ENCODE peak calls at places on chromosome 14, in four cellular contexts. One of them, this sample, is unnamed.

GRCh38 chr14:104377256-104377655 is 202.3 kb upstream of the C14orf180 start:
- DNase-seq in stimulated activated CD8-positive, alpha-beta memory T cell treated with anti-CD3 and anti-CD28 coated beads, Interleukin-2, amount 100 ng/mL, for 48 hours: no peak
- DNase-seq in COR-L47: no peak
- DNase-seq in NCI-H510A treated with DMSO at 0.1 percent for 48 hours: no peak
- DNase-seq in this sample: no peak

GRCh38 chr14:32370720-32371119 is 41.6 kb downstream of the AKAP6 start:
- DNase-seq in COR-L47: no peak
- DNase-seq in stimulated activated CD8-positive, alpha-beta memory T cell treated with anti-CD3 and anti-CD28 coated beads, Interleukin-2, amount 100 ng/mL, for 48 hours: no peak
- DNase-seq in NCI-H510A treated with DMSO at 0.1 percent for 48 hours: no peak
- DNase-seq in this sample: no peak

GRCh38 chr14:61521773-61522172 is 173.5 kb upstream of the HIF1A start:
- DNase-seq in COR-L47: no peak
- DNase-seq in NCI-H510A treated with DMSO at 0.1 percent for 48 hours: no peak
- DNase-seq in stimulated activated CD8-positive, alpha-beta memory T cell treated with anti-CD3 and anti-CD28 coated beads, Interleukin-2, amount 100 ng/mL, for 48 hours: no peak
- DNase-seq in this sample: no peak

GRCh38 chr14:23057757-23058653 is 685 bp upstream of the CDH24 start:
- DNase-seq in NCI-H510A treated with DMSO at 0.1 percent for 48 hours: no peak
- DNase-seq in COR-L47: no peak
- DNase-seq in stimulated activated CD8-positive, alpha-beta memory T cell treated with anti-CD3 and anti-CD28 coated beads, Interleukin-2, amount 100 ng/mL, for 48 hours: peak; percentile 81
- DNase-seq in this sample: peak; percentile 90

GRCh38 chr14:58092231-58092630 is 59.8 kb downstream of the ARMH4 start:
- DNase-seq in NCI-H510A treated with DMSO at 0.1 percent for 48 hours: no peak
- DNase-seq in stimulated activated CD8-positive, alpha-beta memory T cell treated with anti-CD3 and anti-CD28 coated beads, Interleukin-2, amount 100 ng/mL, for 48 hours: no peak
- DNase-seq in COR-L47: no peak
- DNase-seq in this sample: no peak

GRCh38 chr14:24699052-24699451 is 65.1 kb upstream of the GZMB start:
- DNase-seq in stimulated activated CD8-positive, alpha-beta memory T cell treated with anti-CD3 and anti-CD28 coated beads, Interleukin-2, amount 100 ng/mL, for 48 hours: no peak
- DNase-seq in NCI-H510A treated with DMSO at 0.1 percent for 48 hours: no peak
- DNase-seq in COR-L47: no peak
- DNase-seq in this sample: no peak

GRCh38 chr14:25413058-25413457 is 363.1 kb upstream of the STXBP6 start:
- DNase-seq in stimulated activated CD8-positive, alpha-beta memory T cell treated with anti-CD3 and anti-CD28 coated beads, Interleukin-2, amount 100 ng/mL, for 48 hours: no peak
- DNase-seq in COR-L47: no peak
- DNase-seq in NCI-H510A treated with DMSO at 0.1 percent for 48 hours: no peak
- DNase-seq in this sample: no peak

GRCh38 chr14:99280041-99280731 is 8.2 kb upstream of the BCL11B start:
- DNase-seq in NCI-H510A treated with DMSO at 0.1 percent for 48 hours: no peak
- DNase-seq in COR-L47: no peak
- DNase-seq in stimulated activated CD8-positive, alpha-beta memory T cell treated with anti-CD3 and anti-CD28 coated beads, Interleukin-2, amount 100 ng/mL, for 48 hours: no peak
- DNase-seq in this sample: no peak

GRCh38 chr14:75258079-75258802 is 20.4 kb upstream of the FOS start:
- DNase-seq in stimulated activated CD8-positive, alpha-beta memory T cell treated with anti-CD3 and anti-CD28 coated beads, Interleukin-2, amount 100 ng/mL, for 48 hours: no peak
- DNase-seq in NCI-H510A treated with DMSO at 0.1 percent for 48 hours: no peak
- DNase-seq in COR-L47: no peak
- DNase-seq in this sample: no peak

GRCh38 chr14:99357856-99358390 is 85.9 kb upstream of the BCL11B start:
- DNase-seq in COR-L47: no peak
- DNase-seq in NCI-H510A treated with DMSO at 0.1 percent for 48 hours: no peak
- DNase-seq in stimulated activated CD8-positive, alpha-beta memory T cell treated with anti-CD3 and anti-CD28 coated beads, Interleukin-2, amount 100 ng/mL, for 48 hours: no peak
- DNase-seq in this sample: no peak

GRCh38 chr14:72999316-72999715 is 27.6 kb downstream of the ZFYVE1 start:
- DNase-seq in stimulated activated CD8-positive, alpha-beta memory T cell treated with anti-CD3 and anti-CD28 coated beads, Interleukin-2, amount 100 ng/mL, for 48 hours: no peak
- DNase-seq in COR-L47: no peak
- DNase-seq in NCI-H510A treated with DMSO at 0.1 percent for 48 hours: no peak
- DNase-seq in this sample: no peak

GRCh38 chr14:105439710-105440553 is 20.3 kb downstream of the MTA1 start:
- DNase-seq in stimulated activated CD8-positive, alpha-beta memory T cell treated with anti-CD3 and anti-CD28 coated beads, Interleukin-2, amount 100 ng/mL, for 48 hours: no peak
- DNase-seq in COR-L47: peak; percentile 94
- DNase-seq in NCI-H510A treated with DMSO at 0.1 percent for 48 hours: no peak
- DNase-seq in this sample: no peak

GRCh38 chr14:64294672-64295413 is 672 bp upstream of the ESR2 start:
- DNase-seq in COR-L47: peak; percentile 49
- DNase-seq in NCI-H510A treated with DMSO at 0.1 percent for 48 hours: peak; percentile 78
- DNase-seq in stimulated activated CD8-positive, alpha-beta memory T cell treated with anti-CD3 and anti-CD28 coated beads, Interleukin-2, amount 100 ng/mL, for 48 hours: peak; percentile 85
- DNase-seq in this sample: peak; percentile 88

GRCh38 chr14:76919431-76919810 is 93.2 kb downstream of the LRRC74A start:
- DNase-seq in stimulated activated CD8-positive, alpha-beta memory T cell treated with anti-CD3 and anti-CD28 coated beads, Interleukin-2, amount 100 ng/mL, for 48 hours: no peak
- DNase-seq in COR-L47: no peak
- DNase-seq in NCI-H510A treated with DMSO at 0.1 percent for 48 hours: peak; percentile 56
- DNase-seq in this sample: no peak

GRCh38 chr14:33081259-33081658 is 142.6 kb downstream of the NPAS3 start:
- DNase-seq in COR-L47: no peak
- DNase-seq in NCI-H510A treated with DMSO at 0.1 percent for 48 hours: peak; percentile 81
- DNase-seq in stimulated activated CD8-positive, alpha-beta memory T cell treated with anti-CD3 and anti-CD28 coated beads, Interleukin-2, amount 100 ng/mL, for 48 hours: no peak
- DNase-seq in this sample: no peak